ENCODE peak calls at places on chromosomes 7 and 10, in eight cellular contexts. F is left ventricle myocardium inferior, K is heart left ventricle, T is breast epithelium, E is AG09319, S is neural crest cell, V is kidney epithelial cell, R is lung. B is an unnamed sample.

GRCh38 chr7:119377-120163 is 72.8 kb upstream of the FAM20C start:
- DNase-seq in K (peak), S (no peak), E (no peak), R (no peak), V (no peak), F (peak), T (no peak), B (no peak)

GRCh38 chr10:103605359-103606156 is 112.1 kb downstream of the NEURL1 start:
- DNase-seq in R (peak), E (no peak), T (no peak), F (no peak), K (no peak), S (peak), V (no peak), B (peak)

GRCh38 chr7:84640637-84641036 is 446.0 kb upstream of the SEMA3A start:
- DNase-seq in V (no peak), R (no peak), F (no peak), K (no peak), S (no peak), E (no peak), T (no peak), B (no peak)

GRCh38 chr7:112161253-112162160 is 44.7 kb downstream of the DOCK4 start:
- DNase-seq in T (no peak), K (no peak), E (no peak), F (no peak), R (no peak), S (no peak), V (no peak), B (no peak)

GRCh38 chr7:130943981-130944380 is 210.0 kb upstream of the KLF14 start:
- DNase-seq in R (no peak), K (no peak), T (no peak), E (no peak), S (no peak), F (no peak), V (no peak), B (no peak)

GRCh38 chr7:43113622-43114450 is 1.4 kb downstream of the HECW1 start:
- DNase-seq in R (no peak), T (no peak), K (no peak), S (no peak), F (no peak), V (no peak), E (no peak), B (no peak)

GRCh38 chr7:23135765-23136164 is 30.2 kb downstream of the KLHL7 start:
- DNase-seq in V (no peak), T (no peak), K (no peak), F (no peak), R (no peak), E (no peak), S (no peak), B (no peak)

GRCh38 chr7:90411510-90411909 is 8.2 kb downstream of the CLDN12 start:
- DNase-seq in T (no peak), R (no peak), V (peak), F (no peak), S (no peak), K (no peak), E (no peak), B (peak)

GRCh38 chr10:106226831-106227230 is 937.7 kb downstream of the SORCS1 start:
- DNase-seq in R (no peak), E (no peak), V (no peak), K (no peak), T (no peak), S (no peak), F (no peak), B (no peak)

GRCh38 chr10:81894616-81895015 is 19.6 kb downstream of the NRG3 start:
- DNase-seq in T (no peak), F (no peak), E (no peak), V (no peak), R (no peak), S (no peak), K (no peak), B (no peak)

GRCh38 chr7:329691-330281 is 39.8 kb downstream of the FOXL3 start:
- DNase-seq in T (no peak), S (no peak), V (no peak), K (no peak), R (no peak), E (no peak), F (no peak), B (no peak)

GRCh38 chr10:118033905-118034304 is 12.8 kb downstream of the RAB11FIP2 start:
- DNase-seq in F (no peak), E (no peak), K (no peak), V (no peak), R (no peak), S (no peak), T (no peak), B (no peak)

GRCh38 chr7:125253454-125254182 is 324.0 kb upstream of the POT1 start:
- DNase-seq in K (no peak), T (no peak), S (no peak), E (no peak), V (no peak), F (no peak), R (no peak), B (no peak)

GRCh38 chr7:42617071-42617705 is 294.7 kb downstream of the C7orf25 start:
- DNase-seq in R (no peak), E (no peak), T (no peak), K (no peak), V (no peak), F (no peak), S (no peak), B (no peak)

GRCh38 chr7:105654994-105655900 is 74.0 kb upstream of the EFCAB10 start:
- DNase-seq in E (no peak), S (no peak), K (peak), R (no peak), T (no peak), V (no peak), F (no peak), B (peak)

GRCh38 chr7:158098125-158099030 is 489.2 kb downstream of the PTPRN2 start:
- DNase-seq in F (no peak), K (no peak), S (no peak), E (no peak), V (no peak), R (no peak), T (no peak), B (no peak)

GRCh38 chr10:34762603-34763299 is 52.3 kb downstream of the PARD3 start:
- DNase-seq in V (no peak), F (no peak), T (no peak), K (no peak), R (no peak), E (no peak), S (no peak), B (no peak)

GRCh38 chr10:129023057-129023456 is 444.0 kb upstream of the MGMT start:
- DNase-seq in K (peak), E (no peak), S (no peak), R (no peak), F (peak), V (no peak), T (no peak), B (no peak)

GRCh38 chr7:35424869-35425495 is 171.1 kb upstream of the TBX20 start:
- DNase-seq in S (peak), T (no peak), R (no peak), F (peak), V (peak), E (peak), K (peak), B (peak)

GRCh38 chr10:32055478-32056135 is 618 bp downstream of the KIF5B start:
- DNase-seq in E (no peak), R (peak), K (peak), T (peak), F (peak), S (peak), V (no peak), B (peak)

GRCh38 chr10:52951819-52952218 is 179.2 kb upstream of the MBL2 start:
- DNase-seq in E (no peak), R (peak), F (peak), S (peak), T (no peak), V (no peak), K (no peak), B (peak)

GRCh38 chr10:78904196-78904595 is 164.6 kb upstream of the ZMIZ1 start:
- DNase-seq in F (no peak), R (peak), E (no peak), T (no peak), V (no peak), S (no peak), K (no peak), B (no peak)

GRCh38 chr10:68756766-68757165 is 35.7 kb downstream of the CCAR1 start:
- DNase-seq in V (no peak), T (no peak), R (no peak), E (no peak), S (no peak), K (no peak), F (no peak), B (no peak)

GRCh38 chr7:44157116-44158059 is 16.3 kb upstream of the MYL7 start:
- DNase-seq in E (no peak), V (no peak), F (no peak), K (no peak), R (no peak), S (no peak), T (no peak), B (no peak)

GRCh38 chr10:130775311-130775710 is 536.2 kb downstream of the TCERG1L start:
- DNase-seq in F (no peak), K (no peak), R (no peak), E (no peak), T (peak), S (no peak), V (no peak), B (no peak)

GRCh38 chr10:117375360-117376147 is at the start of gene PDZD8:
- DNase-seq in T (peak), F (peak), S (peak), V (peak), K (peak), E (peak), R (peak), B (peak)

GRCh38 chr7:134819401-134819800 is 40.0 kb downstream of the CALD1 start:
- DNase-seq in E (no peak), K (no peak), S (no peak), R (no peak), F (no peak), T (no peak), V (no peak), B (no peak)

GRCh38 chr7:81611040-81611439 is 158.8 kb downstream of the HGF start:
- DNase-seq in V (no peak), R (no peak), E (no peak), S (no peak), T (no peak), F (no peak), K (peak), B (no peak)

DNA sequence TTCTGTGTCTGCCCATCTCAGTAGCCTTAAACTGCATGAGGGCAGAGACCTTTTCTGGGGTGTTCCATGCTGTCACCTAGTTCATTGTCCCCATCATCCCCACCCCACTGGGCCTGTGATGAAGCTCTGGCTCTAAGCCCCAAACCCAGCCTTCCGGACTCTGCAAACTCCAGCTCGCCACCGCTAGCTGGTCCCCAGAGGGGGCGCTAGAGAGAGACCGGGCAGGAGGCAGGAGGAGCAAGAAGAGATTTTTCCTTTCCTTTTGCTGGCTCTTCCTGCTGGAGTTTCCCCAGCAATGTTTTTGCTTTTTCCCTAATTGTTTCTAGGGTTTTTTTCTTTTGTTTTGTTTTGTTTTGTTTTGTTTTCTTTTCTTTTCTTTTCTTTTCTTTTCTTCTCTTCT is 234.4 kb downstream of the TEX36 start:
- DNase-seq in S (peak), F (no peak), K (no peak), R (no peak), T (no peak), V (no peak), E (no peak), B (peak)
- TF ChIP-seq CTCF in S (peak), F (peak), K (no peak), R (no peak), T (no peak), V (peak), E (peak), B (peak)

GRCh38 chr7:26584964-26585650 is 279.3 kb downstream of the SKAP2 start:
- DNase-seq in K (no peak), E (no peak), T (no peak), F (no peak), V (no peak), R (no peak), S (no peak), B (peak)
- TF ChIP-seq CTCF in K (no peak), E (no peak), T (no peak), F (no peak), V (no peak), R (no peak), S (no peak), B (no peak)

GRCh38 chr10:27760867-27761266 is 15.2 kb upstream of the MKX start:
- DNase-seq in R (no peak), K (no peak), F (no peak), T (no peak), E (no peak), V (no peak), S (no peak), B (no peak)

GRCh38 chr10:27759483-27760281 is 14.1 kb upstream of the MKX start:
- DNase-seq in R (no peak), S (no peak), E (no peak), F (no peak), V (no peak), T (no peak), K (no peak), B (no peak)
- TF ChIP-seq CTCF in R (no peak), S (no peak), E (peak), F (no peak), V (no peak), T (no peak), K (no peak), B (no peak)

GRCh38 chr7:30690011-30690410 is 7.8 kb upstream of the CRHR2 start:
- DNase-seq in F (no peak), E (no peak), T (no peak), R (no peak), S (no peak), V (no peak), K (no peak), B (no peak)
- TF ChIP-seq CTCF in F (no peak), E (no peak), T (no peak), R (no peak), S (no peak), V (no peak), K (no peak), B (no peak)

DNA sequence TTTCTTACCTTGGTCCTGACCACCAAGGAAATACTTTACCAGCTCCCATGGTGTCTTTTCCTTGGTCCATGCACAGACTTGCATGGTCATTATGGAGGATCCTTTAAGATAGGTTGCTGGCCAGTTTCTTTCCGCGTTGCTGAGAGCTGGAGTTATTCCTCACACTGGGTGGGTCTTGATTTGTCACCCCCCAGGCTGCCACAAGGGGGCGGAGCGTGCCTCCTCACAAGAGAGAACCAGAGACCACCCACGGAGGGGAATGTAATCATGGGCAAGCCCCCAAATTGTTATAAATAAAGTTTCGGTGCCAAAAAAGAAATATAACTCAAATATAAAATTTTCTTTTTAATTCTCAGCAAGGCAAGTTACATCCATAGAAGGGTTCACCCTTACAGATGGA is 10.5 kb upstream of the TRIM24 start:
- DNase-seq in T (no peak), S (peak), E (no peak), K (no peak), F (no peak), V (no peak), R (no peak), B (no peak)
- TF ChIP-seq CTCF in T (no peak), S (peak), E (peak), K (no peak), F (peak), V (peak), R (no peak), B (peak)

GRCh38 chr7:151876899-151877777 is at the start of gene PRKAG2:
- DNase-seq in K (peak), T (no peak), R (peak), S (peak), E (no peak), F (peak), V (no peak), B (peak)
- TF ChIP-seq CTCF in K (no peak), T (no peak), R (no peak), S (no peak), E (no peak), F (peak), V (no peak), B (no peak)

DNA sequence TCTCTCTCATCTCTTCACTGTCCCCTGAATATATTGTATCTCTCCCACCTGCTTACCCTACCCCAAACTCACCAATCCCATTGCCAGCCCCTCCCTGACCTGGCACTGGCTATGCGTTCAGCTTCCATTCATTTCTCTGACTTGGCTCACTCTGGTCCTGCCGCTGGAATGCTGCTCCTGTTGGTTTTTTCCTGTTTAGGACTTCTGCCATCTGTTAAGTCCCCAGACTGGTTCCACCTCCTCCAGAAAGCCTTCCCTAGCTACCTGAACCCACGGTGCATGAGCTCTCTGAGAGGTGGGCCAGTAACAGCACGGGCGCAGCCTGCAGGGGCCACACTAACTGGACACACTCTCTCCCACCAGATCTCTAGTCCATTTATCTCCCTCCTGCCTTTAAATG is 80.2 kb downstream of the HIF1AN start:
- DNase-seq in F (no peak), R (no peak), E (no peak), T (no peak), S (no peak), K (no peak), V (no peak), B (no peak)
- TF ChIP-seq CTCF in F (no peak), R (no peak), E (no peak), T (no peak), S (no peak), K (no peak), V (no peak), B (no peak)

GRCh38 chr10:125146791-125147604 is 13.4 kb downstream of the CTBP2 start:
- DNase-seq in R (no peak), T (no peak), F (no peak), V (peak), K (no peak), E (no peak), S (no peak), B (peak)
- TF ChIP-seq CTCF in R (no peak), T (no peak), F (no peak), V (peak), K (no peak), E (no peak), S (no peak), B (no peak)

GRCh38 chr10:16310440-16310839 is 126.4 kb upstream of the PTER start:
- DNase-seq in S (no peak), F (no peak), K (no peak), V (no peak), T (no peak), E (no peak), R (no peak), B (no peak)

GRCh38 chr10:16316733-16317132 is 120.1 kb upstream of the PTER start:
- DNase-seq in E (no peak), K (no peak), R (no peak), F (no peak), V (no peak), T (no peak), S (no peak), B (no peak)

DNA sequence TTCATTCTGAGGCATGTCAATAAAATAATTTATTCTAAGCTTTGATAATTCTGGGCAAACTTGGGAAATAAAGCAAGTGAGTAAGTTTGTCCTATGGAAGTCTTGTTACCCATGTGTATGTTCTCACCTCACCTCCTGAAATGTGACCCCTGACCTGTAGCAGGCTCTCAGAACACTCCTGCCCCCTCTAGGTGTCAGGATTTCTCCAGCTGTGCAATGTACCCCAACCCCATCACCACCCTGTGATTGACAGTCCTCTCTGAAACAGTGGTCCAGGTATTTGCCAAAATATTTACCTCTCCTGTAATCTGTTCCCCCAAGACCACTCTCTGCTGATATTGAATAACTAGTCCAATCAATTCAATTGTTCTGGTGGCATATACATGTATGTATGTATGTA is 122.6 kb upstream of the PTER start:
- DNase-seq in T (no peak), R (no peak), S (no peak), F (no peak), E (no peak), K (no peak), V (no peak), B (no peak)
- TF ChIP-seq CTCF in T (no peak), R (no peak), S (no peak), F (peak), E (no peak), K (no peak), V (peak), B (no peak)

B was measured in fibroblast of mammary gland.